ENCODE peak calls at places on chromosomes 16 and 17, in nine cellular contexts. S is uterus; W is aorta; Y is lower lobe of right lung; G is CD8-positive, alpha-beta T cell; M is effector memory CD4-positive, alpha-beta T cell; R is small intestine; F is A549; K is esophagus muscularis mucosa. N is an unnamed sample.

GRCh38 chr16:83808573-83809014 is 816 bp downstream of the HSBP1 start:
- DNase-seq in W (no peak), R (peak; percentile 17), Y (no peak), S (no peak), F (no peak), K (no peak), G (no peak), M (no peak), N (no peak)

GRCh38 chr17:21573961-21574610 is 118.2 kb upstream of the KCNJ18 start:
- DNase-seq in G (peak; percentile 39), K (no peak), Y (peak; percentile 66), S (peak; percentile 60), M (no peak), W (peak; percentile 90), F (no peak), R (peak; percentile 12), N (peak; percentile 85)

GRCh38 chr16:3348547-3349167 is 7.0 kb upstream of the OR2C1 start:
- DNase-seq in S (no peak), K (no peak), W (no peak), R (no peak), F (no peak), Y (no peak), G (no peak), M (no peak), N (no peak)

GRCh38 chr16:15415411-15416070 is 18.8 kb upstream of the BMERB1 start:
- DNase-seq in K (no peak), G (no peak), W (no peak), M (no peak), S (no peak), F (no peak), R (no peak), Y (no peak), N (no peak)

GRCh38 chr17:14308965-14309879 is 8.3 kb downstream of the HS3ST3B1 start:
- DNase-seq in R (peak; percentile 67), W (peak; percentile 90), G (peak; percentile 92), S (peak; percentile 65), M (peak; percentile 85), K (no peak), Y (peak; percentile 89), F (peak; percentile 43), N (peak; percentile 86)

GRCh38 chr16:9311303-9311954 is 220.0 kb downstream of the HAPSTR1 start:
- DNase-seq in W (no peak), Y (no peak), F (no peak), M (no peak), K (no peak), R (peak; percentile 44), G (no peak), S (no peak), N (no peak)

GRCh38 chr16:84613408-84614071 is 4.3 kb downstream of the COTL1 start:
- DNase-seq in F (no peak), G (no peak), Y (no peak), K (no peak), S (no peak), W (no peak), R (no peak), M (no peak), N (no peak)

GRCh38 chr16:497258-497657 is 30.3 kb upstream of the CAPN15 start:
- DNase-seq in W (no peak), M (no peak), F (no peak), S (no peak), Y (no peak), R (no peak), G (no peak), K (no peak), N (no peak)

GRCh38 chr16:83530293-83530692 is 277.5 kb upstream of the HSBP1 start:
- DNase-seq in M (no peak), G (no peak), Y (no peak), F (no peak), W (no peak), R (no peak), K (no peak), S (no peak), N (no peak)

GRCh38 chr17:41082565-41083136 is 1.3 kb upstream of the KRTAP4-7 start:
- DNase-seq in R (no peak), G (no peak), W (no peak), K (no peak), M (no peak), S (no peak), F (no peak), Y (no peak), N (no peak)

GRCh38 chr17:40097931-40098845 is 2.2 kb downstream of the NR1D1 start:
- DNase-seq in W (peak; percentile 89), K (no peak), F (no peak), G (no peak), R (peak; percentile 99), M (no peak), S (peak; percentile 77), Y (peak; percentile 60), N (peak; percentile 91)

DNA sequence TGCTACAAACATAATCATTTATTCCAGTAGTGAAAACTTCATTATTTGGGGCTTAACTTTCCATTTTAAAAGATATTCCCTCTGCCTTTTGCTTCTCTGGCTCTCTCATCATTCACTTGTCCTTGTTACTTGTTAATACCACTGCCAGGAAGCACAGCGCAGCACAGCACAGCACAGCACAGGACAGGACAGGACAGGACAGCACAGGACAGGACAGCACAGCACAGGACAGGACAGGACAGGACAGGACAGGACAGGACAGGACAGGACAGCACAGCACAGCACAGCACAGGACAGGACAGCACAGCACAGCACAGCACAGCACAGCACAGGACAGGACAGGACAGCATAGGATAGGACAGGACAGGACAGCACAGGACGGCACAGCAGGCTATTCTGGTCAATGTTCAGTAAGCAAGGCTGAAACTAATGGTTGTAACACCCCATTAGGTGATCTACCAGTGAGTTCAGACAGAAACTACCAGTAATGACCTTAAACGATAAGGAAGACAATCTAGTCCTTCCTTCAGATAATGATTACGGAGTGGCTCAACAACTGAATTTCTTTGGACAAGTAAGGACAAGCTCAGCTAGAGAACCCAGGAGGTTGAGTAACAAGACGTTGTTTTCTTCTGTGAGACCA is 31.9 kb downstream of the COG1 start:
- DNase-seq in F (no peak), M (no peak), S (no peak), R (no peak), Y (no peak), K (no peak), W (no peak), G (no peak), N (no peak)
- H3K27ac ChIP-seq in F (no peak overlapping the region), M (no peak overlapping the region), S (no peak overlapping the region), R (no peak overlapping the region), Y (no peak overlapping the region), K (no peak overlapping the region), W (no peak overlapping the region), G (no peak overlapping the region), N (no peak overlapping the region)

DNA sequence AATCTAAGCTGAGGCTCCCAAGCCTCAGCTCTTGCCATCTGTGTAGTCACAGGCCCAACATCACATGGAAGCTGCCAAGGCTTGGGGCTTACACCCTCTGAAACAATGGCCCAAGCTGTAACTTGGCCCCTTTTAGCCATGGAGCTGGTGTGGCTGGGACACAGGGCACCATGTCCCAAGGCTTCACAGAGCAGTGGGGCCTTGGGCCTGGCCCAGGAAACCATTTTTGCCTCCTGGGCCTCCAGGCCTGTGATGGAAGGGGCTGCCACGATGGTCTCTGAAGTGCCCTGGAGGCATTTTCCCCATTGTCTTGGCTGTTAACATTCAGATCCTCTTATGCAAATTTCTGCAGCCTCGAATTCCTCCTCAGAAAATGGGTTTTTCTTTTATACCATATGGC is 952.3 kb upstream of the GOT2 start:
- DNase-seq in Y (no peak), W (no peak), M (no peak), K (no peak), R (no peak), S (no peak), F (no peak), G (no peak), N (no peak)
- H3K9me3 ChIP-seq in Y (no peaks in the 10 kb centered on the region), W (no peaks in the 10 kb centered on the region), M (no peaks in the 10 kb centered on the region), K (no peaks in the 10 kb centered on the region), R (no peaks in the 10 kb centered on the region), S (no peaks in the 10 kb centered on the region), F (peaks cover 21% of the 10 kb centered on the region), G (no peaks in the 10 kb centered on the region), N (no peaks in the 10 kb centered on the region)

DNA sequence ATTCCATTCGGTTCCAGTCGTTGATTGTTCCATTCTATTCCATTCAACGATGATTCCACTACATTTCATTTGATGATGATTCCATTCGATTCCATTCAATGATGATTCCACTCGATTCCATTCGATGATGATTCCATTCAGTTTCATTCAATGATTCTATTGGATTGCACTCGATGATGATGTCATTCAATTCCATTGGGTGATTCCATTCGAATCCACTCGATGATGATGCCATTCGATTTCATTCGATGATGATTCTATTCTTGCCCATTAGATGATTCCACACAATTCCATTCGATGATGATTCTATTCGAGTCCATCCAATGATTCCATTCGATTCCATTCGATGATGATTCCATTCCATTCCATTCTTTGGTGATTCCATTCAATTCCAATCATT is 1283.7 kb downstream of the TP53TG3F start:
- DNase-seq in Y (no peak), K (no peak), F (no peak), S (no peak), G (no peak), R (no peak), M (no peak), W (no peak), N (no peak)
- H3K27ac ChIP-seq in Y (no peak overlapping the region), K (no peak overlapping the region), F (no peak overlapping the region), S (no peak overlapping the region), G (no peak overlapping the region), R (no peak overlapping the region), M (no peak overlapping the region), W (no peak overlapping the region), N (no peak overlapping the region)

GRCh38 chr16:89375686-89376085 is 114.7 kb downstream of the ANKRD11 start:
- DNase-seq in R (no peak), Y (no peak), F (no peak), M (no peak), K (no peak), G (no peak), S (no peak), W (no peak), N (no peak)
- H3K9me3 ChIP-seq in R (no peaks in the 10 kb centered on the region), Y (no peaks in the 10 kb centered on the region), F (peaks cover 13% of the 10 kb centered on the region), M (no peaks in the 10 kb centered on the region), K (no peaks in the 10 kb centered on the region), G (no peaks in the 10 kb centered on the region), S (no peaks in the 10 kb centered on the region), W (no peaks in the 10 kb centered on the region), N (no peaks in the 10 kb centered on the region)